ENCODE peak calls at places on chromosomes 11 and 22, in ten cellular contexts. J, C, V, S, U, K, P, G, O and E are unnamed samples.

GRCh38 chr11:93510196-93510898 is 32.8 kb downstream of the SMCO4 start:
- DNase-seq in J (no peak), C (no peak), V (peak; percentile 71), S (no peak), U (no peak), K (no peak), P (peak; percentile 70), G (no peak), O (no peak), E (no peak)

GRCh38 chr11:65497141-65498041 is 1.5 kb upstream of the MALAT1 start:
- DNase-seq in J (peak; percentile 99), C (peak; percentile 98), V (peak; percentile 99), S (peak; percentile 99), U (peak; percentile 99), K (peak; percentile 100), P (peak; percentile 99), G (peak; percentile 97), O (peak; percentile 74), E (no peak)

GRCh38 chr22:49048591-49048990 is 779.1 kb downstream of the BRD1 start:
- DNase-seq in J (no peak), C (no peak), V (no peak), S (no peak), U (peak; percentile 34), K (no peak), P (no peak), G (no peak), O (no peak), E (no peak)

GRCh38 chr11:28086569-28086968 is 21.4 kb downstream of the KIF18A start:
- DNase-seq in J (no peak), C (no peak), V (no peak), S (no peak), U (no peak), K (no peak), P (no peak), G (peak; percentile 92), O (no peak), E (no peak)

GRCh38 chr11:133956650-133957633 is at the start of gene IGSF9B:
- DNase-seq in J (peak; percentile 90), C (peak; percentile 63), V (peak; percentile 93), S (peak; percentile 91), U (peak; percentile 81), K (peak; percentile 38), P (peak; percentile 92), G (peak; percentile 45), O (peak; percentile 92), E (peak; percentile 97)

GRCh38 chr11:68213555-68214172 is 568 bp upstream of the KMT5B start:
- DNase-seq in J (peak; percentile 87), C (peak; percentile 80), V (peak; percentile 87), S (peak; percentile 87), U (peak; percentile 88), K (peak; percentile 97), P (peak; percentile 92), G (peak; percentile 96), O (peak; percentile 66), E (peak; percentile 83)

GRCh38 chr22:31692186-31692886 is 30.3 kb upstream of the PISD start:
- DNase-seq in J (no peak), C (no peak), V (no peak), S (no peak), U (no peak), K (peak; percentile 89), P (no peak), G (peak; percentile 68), O (no peak), E (no peak)

GRCh38 chr11:78646564-78647185 is 72.0 kb upstream of the NARS2 start:
- DNase-seq in J (no peak), C (peak; percentile 52), V (peak; percentile 67), S (peak; percentile 69), U (no peak), K (peak; percentile 50), P (peak; percentile 82), G (peak; percentile 49), O (peak; percentile 54), E (peak; percentile 52)

GRCh38 chr11:70672991-70673670 is 274.8 kb downstream of the CTTN start:
- DNase-seq in J (no peak), C (no peak), V (no peak), S (no peak), U (no peak), K (no peak), P (no peak), G (no peak), O (no peak), E (no peak)

GRCh38 chr22:33129621-33130020 is 71.4 kb upstream of the SYN3 start:
- DNase-seq in J (no peak), C (no peak), V (no peak), S (no peak), U (no peak), K (no peak), P (no peak), G (no peak), O (no peak), E (no peak)

DNA sequence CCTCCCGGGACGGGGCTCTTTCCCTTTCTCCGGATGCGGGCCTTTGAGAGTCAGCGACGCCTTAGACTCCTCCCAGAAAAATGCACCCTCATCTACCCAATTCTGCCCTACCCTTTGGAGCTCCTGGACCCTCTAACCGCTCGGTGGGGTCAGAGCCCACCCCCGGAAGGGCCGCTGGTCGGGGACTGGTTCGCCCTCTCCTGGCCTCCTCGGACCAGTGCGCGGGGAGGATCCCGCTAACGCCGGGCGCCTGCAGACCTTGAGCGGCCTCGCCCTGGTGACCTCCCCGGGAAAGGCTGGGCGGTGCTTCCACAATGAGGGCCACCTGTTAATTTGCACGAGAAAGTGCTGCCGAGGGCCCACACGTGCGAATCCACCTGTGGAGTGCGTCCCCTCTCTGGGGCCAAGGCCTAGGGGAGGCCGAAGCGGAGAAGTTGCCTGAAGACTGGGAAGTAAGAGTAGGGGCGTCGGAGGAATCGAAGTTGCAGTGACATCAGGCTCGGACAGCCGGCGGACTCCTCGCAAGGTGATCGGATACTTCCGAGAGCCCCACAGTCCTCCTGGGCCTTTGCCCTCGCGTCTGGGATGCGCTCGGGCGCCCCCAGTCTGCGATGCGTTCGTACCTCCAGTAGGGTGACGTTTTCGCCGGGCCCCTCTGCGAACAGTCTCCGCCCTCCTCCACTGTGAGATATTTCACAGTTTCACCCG is 61.5 kb downstream of the ENDOD1 start:
- DNase-seq in J (peak; percentile 92), C (peak; percentile 91), V (peak; percentile 93), S (peak; percentile 87), U (peak; percentile 94), K (peak; percentile 95), P (peak; percentile 96), G (peak; percentile 78), O (peak; percentile 80), E (no peak)
- TF ChIP-seq POLR2A in J (peak; percentile 76), C (peak; percentile 75), V (peak; percentile 94), S (peak; percentile 41), U (peak; percentile 55), K (no peak), P (peak; percentile 54), G (no peak), O (peak; percentile 47), E (no peak)

DNA sequence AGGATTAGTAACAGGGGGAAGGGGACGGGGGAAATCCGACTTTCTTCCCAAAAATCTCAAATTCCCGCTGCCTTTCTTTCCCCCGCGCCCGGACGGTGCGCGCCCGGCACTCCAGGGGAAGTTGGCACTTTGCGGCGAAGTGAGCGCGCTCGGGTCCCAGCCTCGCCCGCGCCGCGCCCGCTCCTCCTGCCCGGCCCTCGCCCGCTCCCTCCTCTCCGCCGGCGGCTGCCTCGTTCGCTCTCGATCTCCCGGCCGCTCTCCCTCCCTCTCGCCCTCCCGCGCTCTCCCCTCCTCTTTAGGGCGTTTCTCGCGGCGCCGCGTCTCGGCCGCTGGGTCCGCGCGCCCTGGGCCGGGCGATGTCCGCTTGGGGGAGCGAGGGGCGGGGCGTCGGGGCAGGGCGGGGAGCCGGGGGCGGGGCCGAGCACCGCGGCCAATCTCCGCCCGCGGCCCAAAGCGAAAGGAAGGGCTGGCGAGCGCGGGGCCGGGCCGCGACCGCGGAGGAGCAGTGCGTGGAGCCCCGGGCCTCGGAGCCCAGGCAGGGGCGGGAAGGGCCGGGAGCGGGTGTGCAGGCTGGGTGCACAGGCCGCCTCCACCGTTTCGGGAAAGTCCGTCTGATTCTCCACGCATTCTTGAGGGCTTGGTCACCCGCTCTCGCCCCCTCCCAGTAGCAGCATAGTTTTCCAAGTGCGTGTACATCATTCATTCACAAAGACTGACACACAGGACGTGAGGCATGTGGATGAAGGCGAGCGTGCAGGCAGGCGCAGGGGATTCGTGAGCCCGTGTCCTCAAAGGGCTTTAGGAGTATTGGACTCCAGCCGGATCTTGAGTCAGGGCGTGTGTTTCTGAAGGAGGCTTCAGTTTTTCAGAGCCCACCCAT is 65.1 kb downstream of the ETS1 start:
- DNase-seq in J (peak; percentile 94), C (peak; percentile 85), V (peak; percentile 93), S (peak; percentile 95), U (peak; percentile 94), K (peak; percentile 96), P (peak; percentile 93), G (peak; percentile 100), O (peak; percentile 62), E (peak; percentile 57)
- TF ChIP-seq POLR2A in J (peak; percentile 89), C (peak; percentile 86), V (peak; percentile 92), S (peak; percentile 86), U (peak; percentile 91), K (peak; percentile 97), P (peak; percentile 61), G (peak; percentile 96), O (peak; percentile 91), E (peak; percentile 77)

DNA sequence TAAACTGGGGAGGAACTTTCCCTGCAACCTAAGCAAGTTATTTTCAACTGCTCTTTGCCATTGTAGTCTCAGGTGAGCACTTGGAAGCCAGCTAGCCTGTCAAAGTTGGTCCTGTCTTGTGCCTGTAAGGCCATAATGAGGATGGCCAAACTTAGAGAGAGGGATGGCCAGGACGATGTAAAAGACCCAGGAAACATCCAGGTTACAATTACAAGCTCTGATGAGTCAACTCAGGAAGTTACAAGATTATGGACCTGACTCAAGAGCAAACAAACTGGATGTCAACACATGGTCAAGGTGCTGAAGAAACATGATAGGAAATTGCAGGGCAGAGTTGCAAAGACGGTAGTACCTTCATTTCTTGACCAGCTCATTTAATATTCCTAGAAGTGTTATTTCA is 1.6 kb downstream of the GTPBP1 start:
- DNase-seq in J (no peak), C (no peak), V (no peak), S (no peak), U (no peak), K (peak; percentile 52), P (no peak), G (peak; percentile 73), O (peak; percentile 66), E (no peak)
- TF ChIP-seq POLR2A in J (no peak), C (no peak), V (no peak), S (no peak), U (no peak), K (no peak), P (no peak), G (no peak), O (no peak), E (no peak)

DNA sequence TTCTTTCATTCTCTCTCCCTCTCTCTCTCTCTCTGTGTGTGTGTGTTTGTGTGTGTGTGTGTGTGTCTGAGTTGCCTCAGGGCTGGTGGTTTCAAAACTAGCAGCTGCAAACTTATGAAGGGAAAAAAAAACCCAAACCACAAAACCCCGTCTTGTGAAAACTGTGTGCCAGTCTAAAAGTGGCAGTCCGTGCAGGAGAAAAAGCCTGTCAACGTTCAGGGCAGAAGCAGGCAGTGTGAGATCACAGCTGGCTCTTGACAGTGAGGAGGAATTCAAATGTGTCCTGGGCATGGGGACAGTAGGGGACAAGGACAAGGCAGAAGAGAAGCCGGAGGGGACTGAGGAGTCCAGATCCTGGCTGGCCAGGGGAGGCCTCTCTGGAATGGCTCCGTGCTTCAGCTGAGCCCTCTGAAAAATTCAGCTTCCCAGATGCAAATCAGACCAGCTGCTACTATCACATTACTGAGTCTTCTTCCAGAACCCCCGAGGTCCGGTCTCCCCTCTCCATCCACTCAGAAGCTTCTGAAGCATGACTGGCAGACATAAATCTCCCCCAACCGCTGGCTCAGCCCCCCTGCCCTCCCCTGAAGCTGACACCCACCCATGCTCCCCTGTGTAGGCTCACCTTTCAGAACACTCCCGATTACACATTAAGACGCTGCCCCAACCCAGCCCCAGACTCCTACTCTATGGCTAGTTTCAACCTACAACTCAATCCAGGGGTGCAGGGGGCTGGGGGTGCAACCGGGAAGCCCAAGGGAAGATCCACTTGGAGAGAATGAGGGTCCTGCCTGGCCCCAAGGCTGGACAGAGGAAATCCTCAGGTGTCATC is 32.0 kb downstream of the FLI1 start:
- DNase-seq in J (no peak), C (peak; percentile 46), V (no peak), S (no peak), U (no peak), K (peak; percentile 92), P (no peak), G (peak; percentile 59), O (no peak), E (no peak)
- TF ChIP-seq POLR2A in J (no peak), C (no peak), V (no peak), S (no peak), U (no peak), K (no peak), P (no peak), G (no peak), O (no peak), E (no peak)